ENCODE peak calls at places on chromosome 7, in eight cellular contexts. W is endodermal cell, T is fibroblast of lung, V is mucosa of descending colon, H is endothelial cell, D is HL-60, Z is ureter, G is transverse colon. C is an unnamed sample.

GRCh38 chr7:76310102-76310957 is 7.9 kb downstream of the HSPB1 start:
- DNase-seq in W (no peak), T (no peak), V (peak; percentile 59), H (no peak), D (no peak), Z (no peak), G (peak; percentile 47), C (no peak)

GRCh38 chr7:8509601-8510000 is 76.2 kb downstream of the NXPH1 start:
- DNase-seq in W (no peak), T (no peak), V (no peak), H (no peak), D (no peak), Z (no peak), G (no peak), C (no peak)

GRCh38 chr7:94507462-94507861 is 2.1 kb upstream of the CASD1 start:
- DNase-seq in W (no peak), T (no peak), V (no peak), H (no peak), D (no peak), Z (no peak), G (no peak), C (no peak)

GRCh38 chr7:26200113-26200443 is 468 bp downstream of the HNRNPA2B1 start:
- DNase-seq in W (peak; percentile 87), T (no peak), V (peak; percentile 86), H (peak; percentile 65), D (no peak), Z (peak; percentile 79), G (peak; percentile 81), C (peak; percentile 81)

GRCh38 chr7:41006591-41006990 is 696.3 kb downstream of the INHBA start:
- DNase-seq in W (no peak), T (peak; percentile 70), V (no peak), H (no peak), D (no peak), Z (no peak), G (no peak), C (no peak)

GRCh38 chr7:157517782-157518513 is 181.1 kb downstream of the DNAJB6 start:
- DNase-seq in W (peak; percentile 37), T (no peak), V (no peak), H (no peak), D (no peak), Z (no peak), G (no peak), C (no peak)

GRCh38 chr7:24052572-24053223 is 231.3 kb upstream of the NPY start:
- DNase-seq in W (no peak), T (peak; percentile 88), V (no peak), H (no peak), D (peak; percentile 17), Z (no peak), G (no peak), C (no peak)

GRCh38 chr7:43785425-43785824 is 26.9 kb downstream of the BLVRA start:
- DNase-seq in W (no peak), T (peak; percentile 94), V (peak; percentile 31), H (no peak), D (no peak), Z (no peak), G (peak; percentile 40), C (no peak)

GRCh38 chr7:35487402-35487801 is 207.5 kb downstream of the HERPUD2 start:
- DNase-seq in W (peak; percentile 35), T (no peak), V (no peak), H (no peak), D (no peak), Z (no peak), G (no peak), C (no peak)

GRCh38 chr7:132904209-132904608 is 177.7 kb downstream of the CHCHD3 start:
- DNase-seq in W (no peak), T (peak; percentile 5), V (no peak), H (no peak), D (no peak), Z (no peak), G (no peak), C (no peak)

GRCh38 chr7:15751191-15751701 is 64.8 kb upstream of the MEOX2 start:
- DNase-seq in W (no peak), T (peak; percentile 41), V (no peak), H (no peak), D (no peak), Z (no peak), G (no peak), C (no peak)

GRCh38 chr7:145106001-145106400 is 270.1 kb upstream of the TPK1 start:
- DNase-seq in W (no peak), T (no peak), V (no peak), H (no peak), D (no peak), Z (no peak), G (no peak), C (no peak)

GRCh38 chr7:7761340-7761973 is 43.0 kb upstream of the RPA3 start:
- DNase-seq in W (no peak), T (peak; percentile 59), V (no peak), H (no peak), D (peak; percentile 5), Z (no peak), G (no peak), C (no peak)

GRCh38 chr7:29647020-29647654 is 83.5 kb downstream of the PRR15 start:
- DNase-seq in W (no peak), T (peak; percentile 21), V (no peak), H (no peak), D (no peak), Z (no peak), G (no peak), C (no peak)

GRCh38 chr7:148397555-148397954 is 193.0 kb upstream of the C7orf33 start:
- DNase-seq in W (no peak), T (no peak), V (no peak), H (no peak), D (no peak), Z (no peak), G (no peak), C (no peak)

GRCh38 chr7:123996327-123996625 is 36.6 kb downstream of the TMEM229A start:
- DNase-seq in W (no peak), T (no peak), V (no peak), H (no peak), D (no peak), Z (no peak), G (no peak), C (no peak)

GRCh38 chr7:50436133-50436802 is 13.9 kb downstream of the FIGNL1 start:
- DNase-seq in W (no peak), T (peak; percentile 70), V (no peak), H (no peak), D (no peak), Z (no peak), G (no peak), C (no peak)

GRCh38 chr7:150568714-150569113 is 1.5 kb downstream of the GIMAP4 start:
- DNase-seq in W (no peak), T (no peak), V (no peak), H (no peak), D (no peak), Z (no peak), G (no peak), C (no peak)

GRCh38 chr7:100965723-100966541 is 3.4 kb upstream of the MUC12 start:
- DNase-seq in W (peak; percentile 100), T (peak; percentile 25), V (peak; percentile 94), H (peak; percentile 100), D (peak; percentile 43), Z (peak; percentile 74), G (peak; percentile 91), C (peak; percentile 78)

GRCh38 chr7:90488220-90488619 is 18.8 kb downstream of the PTTG1IP2 start:
- DNase-seq in W (no peak), T (no peak), V (no peak), H (no peak), D (no peak), Z (no peak), G (no peak), C (no peak)